ENCODE peak calls at places on chromosomes 16 and 17, in six cellular contexts. C, I, X, H, M and D are unnamed samples. For H3K27me3, the result is how much of the 10 kb centered on the place peaks cover.

GRCh38 chr16:89406277-89406888 is 84.0 kb downstream of the ANKRD11 start:
- DNase-seq in C (no peak), I (no peak), X (no peak), H (no peak), M (no peak), D (peak)

GRCh38 chr16:66891360-66891759 is 11.0 kb downstream of the PDP2 start:
- DNase-seq in C (no peak), I (no peak), X (no peak), H (no peak), M (no peak), D (no peak)

GRCh38 chr17:49887086-49887743 is 39.3 kb upstream of the TAC4 start:
- DNase-seq in C (no peak), I (no peak), X (no peak), H (no peak), M (peak), D (no peak)

GRCh38 chr16:24635900-24636610 is 93.4 kb upstream of the TNRC6A start:
- DNase-seq in C (peak), I (no peak), X (no peak), H (no peak), M (no peak), D (no peak)

GRCh38 chr16:89170346-89171215 is 967 bp upstream of the CDH15 start:
- DNase-seq in C (no peak), I (no peak), X (no peak), H (peak), M (no peak), D (no peak)

GRCh38 chr16:84652565-84652964 is 4.3 kb downstream of the KLHL36 start:
- DNase-seq in C (no peak), I (no peak), X (no peak), H (no peak), M (no peak), D (no peak)

GRCh38 chr16:24700549-24701392 is 28.7 kb upstream of the TNRC6A start:
- DNase-seq in C (peak), I (peak), X (no peak), H (no peak), M (peak), D (no peak)

GRCh38 chr17:50139950-50140885 is 10.3 kb upstream of the SAMD14 start:
- DNase-seq in C (peak), I (peak), X (no peak), H (peak), M (peak), D (peak)

GRCh38 chr16:83227336-83227735 is 580.4 kb upstream of the HSBP1 start:
- DNase-seq in C (no peak), I (no peak), X (no peak), H (no peak), M (no peak), D (no peak)

GRCh38 chr17:69057280-69057679 is 3.4 kb downstream of the ABCA9 start:
- DNase-seq in C (no peak), I (no peak), X (no peak), H (no peak), M (peak), D (no peak)

GRCh38 chr17:50194441-50195195 is 6.8 kb downstream of the COL1A1 start:
- DNase-seq in C (no peak), I (no peak), X (no peak), H (no peak), M (no peak), D (no peak)

DNA sequence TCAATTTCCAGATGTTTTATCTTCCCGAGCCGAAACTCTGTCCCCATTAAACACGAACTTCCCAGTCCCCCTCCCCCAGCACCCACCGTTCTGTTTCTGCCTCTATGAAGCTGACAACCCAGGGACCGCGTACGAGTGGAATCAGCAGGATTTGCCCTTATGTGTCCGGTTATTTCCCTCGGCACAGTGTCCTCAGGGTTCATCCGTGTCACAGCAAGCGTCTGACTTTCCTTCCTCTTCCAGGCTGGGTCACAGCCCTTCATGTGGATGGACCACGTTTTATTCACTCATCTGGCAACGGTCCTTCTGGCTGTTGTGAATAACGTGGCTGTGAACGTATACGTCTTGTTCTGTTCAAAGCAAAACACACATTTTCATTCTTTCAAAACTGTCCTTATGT is 31.3 kb downstream of the METRNL start:
- DNase-seq in C (peak), I (no peak), X (no peak), H (no peak), M (no peak), D (no peak)
- TF ChIP-seq GABPA in C (no peak), I (no peak), X (no peak), H (no peak), M (no peak), D (no peak)

DNA sequence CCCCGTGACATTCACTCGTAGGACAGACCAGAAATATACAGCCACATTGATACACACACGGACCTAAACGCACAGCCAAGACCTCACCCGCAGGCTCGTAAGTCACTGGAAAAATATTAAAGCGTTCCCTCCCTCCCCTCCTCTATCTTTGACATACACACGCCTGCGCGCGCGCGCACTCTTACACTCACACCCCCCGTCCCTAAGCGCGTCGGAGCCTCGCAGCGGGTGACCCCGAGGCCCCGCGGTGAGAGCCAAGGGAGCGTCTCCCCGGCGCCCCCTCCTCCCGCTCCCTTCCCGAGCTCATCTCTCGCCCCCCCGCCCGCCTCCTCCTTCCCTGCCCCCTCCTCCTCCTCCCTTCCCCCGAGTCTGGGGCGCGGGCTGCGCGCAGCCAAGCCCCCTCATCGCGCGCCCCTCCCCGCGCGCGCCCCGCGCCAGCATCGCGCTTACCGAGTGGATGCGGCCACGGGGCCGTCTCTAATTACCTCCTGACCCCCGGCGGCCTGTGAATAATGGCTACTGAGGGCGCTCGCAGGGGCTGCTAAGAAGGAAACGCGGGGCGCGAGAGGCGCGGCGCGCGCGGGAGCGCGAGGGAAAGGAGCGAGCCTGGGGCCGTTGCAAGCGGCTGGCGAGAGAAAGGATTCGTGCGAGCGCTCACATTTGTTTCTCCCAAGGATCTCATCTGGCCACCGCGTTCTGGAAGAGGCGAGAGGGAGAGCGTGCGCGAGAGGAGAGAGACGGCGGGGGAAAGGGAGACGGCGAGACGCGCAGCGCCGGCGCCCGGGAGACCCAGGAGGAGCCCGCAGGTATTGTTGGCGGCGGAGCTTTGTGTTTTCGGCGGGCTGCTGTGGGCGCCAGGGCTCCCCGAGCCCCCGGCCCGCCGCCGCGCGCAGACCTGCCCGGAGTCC is 42.4 kb downstream of the RAI1 start:
- DNase-seq in C (peak), I (no peak), X (no peak), H (peak), M (no peak), D (no peak)
- H3K27me3 ChIP-seq in C (under half), I (under half), X (under half), H (half or more), M (under half), D (under half)

DNA sequence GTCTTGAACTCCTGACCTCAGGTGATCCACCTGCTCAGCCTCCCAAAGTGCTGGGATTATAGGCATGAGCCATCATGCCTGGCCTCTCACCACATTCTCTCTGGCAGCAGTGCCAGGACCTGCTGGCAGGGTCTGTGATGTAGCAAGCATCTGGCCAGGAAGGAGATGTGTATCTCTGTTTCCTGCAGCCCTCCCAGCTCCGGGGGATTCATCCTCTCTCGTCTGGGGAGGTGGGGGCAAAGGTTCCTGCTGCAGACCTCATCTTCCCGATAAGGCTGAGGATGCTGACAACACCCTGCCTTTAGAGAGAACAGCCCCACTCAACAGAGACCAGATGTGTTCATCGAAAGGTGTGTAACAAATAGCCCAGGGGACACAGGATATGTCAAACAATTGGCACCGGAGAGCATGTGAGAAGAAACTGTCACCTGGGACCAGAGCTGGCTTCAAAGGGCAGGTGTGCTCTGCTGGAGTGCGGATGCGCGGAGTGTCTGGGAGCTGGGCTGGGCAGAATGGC is 54.8 kb upstream of the SEC14L1 start:
- DNase-seq in C (peak), I (no peak), X (no peak), H (peak), M (no peak), D (no peak)
- TF ChIP-seq GABPA in C (no peak), I (no peak), X (no peak), H (no peak), M (no peak), D (no peak)

GRCh38 chr17:40453881-40454630 is 10.8 kb downstream of the IGFBP4 start:
- DNase-seq in C (no peak), I (no peak), X (no peak), H (no peak), M (no peak), D (no peak)

GRCh38 chr17:40450175-40450574 is 6.9 kb downstream of the IGFBP4 start:
- DNase-seq in C (no peak), I (peak), X (no peak), H (peak), M (peak), D (no peak)

GRCh38 chr17:40452074-40452787 is 9.0 kb downstream of the IGFBP4 start:
- DNase-seq in C (no peak), I (no peak), X (no peak), H (no peak), M (no peak), D (no peak)

GRCh38 chr17:40451420-40451819 is 8.2 kb downstream of the IGFBP4 start:
- DNase-seq in C (peak), I (no peak), X (no peak), H (no peak), M (no peak), D (no peak)

GRCh38 chr17:40452921-40453378 is 9.7 kb downstream of the IGFBP4 start:
- DNase-seq in C (no peak), I (no peak), X (no peak), H (no peak), M (no peak), D (no peak)
- H3K27me3 ChIP-seq in C (under half), I (under half), X (under half), H (under half), M (under half), D (under half)

DNA sequence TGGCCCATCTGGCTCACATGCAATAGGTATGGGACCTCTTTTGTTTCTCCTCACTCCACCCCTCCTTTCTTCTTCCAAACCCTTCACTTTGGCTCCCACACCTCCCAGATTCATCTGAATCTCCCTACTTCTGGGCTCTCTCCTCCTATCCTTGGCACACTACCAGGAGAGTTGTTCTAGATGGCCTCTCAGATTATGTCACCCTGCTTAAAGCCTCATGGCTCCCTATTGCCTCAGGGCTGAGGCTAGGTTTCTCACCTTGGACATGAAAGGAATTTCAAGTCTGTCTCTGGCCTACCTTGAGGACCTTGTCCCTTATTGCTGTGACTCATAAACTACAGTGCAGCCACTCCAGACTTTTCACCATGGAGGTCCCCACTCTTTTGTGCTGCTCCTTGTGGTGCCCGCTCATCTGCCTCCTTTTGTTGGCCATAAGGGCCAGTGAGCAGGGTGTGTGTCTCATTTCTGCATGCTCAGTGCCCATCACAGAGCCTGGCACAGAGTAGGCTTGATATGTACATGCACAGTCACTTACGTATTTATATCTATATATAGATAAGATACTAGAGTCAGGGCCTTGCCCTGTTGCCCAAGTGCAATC is 1.0 kb upstream of the MFAP4 start:
- DNase-seq in C (no peak), I (no peak), X (no peak), H (no peak), M (no peak), D (no peak)
- TF ChIP-seq GABPA in C (no peak), I (no peak), X (no peak), H (no peak), M (no peak), D (no peak)

DNA sequence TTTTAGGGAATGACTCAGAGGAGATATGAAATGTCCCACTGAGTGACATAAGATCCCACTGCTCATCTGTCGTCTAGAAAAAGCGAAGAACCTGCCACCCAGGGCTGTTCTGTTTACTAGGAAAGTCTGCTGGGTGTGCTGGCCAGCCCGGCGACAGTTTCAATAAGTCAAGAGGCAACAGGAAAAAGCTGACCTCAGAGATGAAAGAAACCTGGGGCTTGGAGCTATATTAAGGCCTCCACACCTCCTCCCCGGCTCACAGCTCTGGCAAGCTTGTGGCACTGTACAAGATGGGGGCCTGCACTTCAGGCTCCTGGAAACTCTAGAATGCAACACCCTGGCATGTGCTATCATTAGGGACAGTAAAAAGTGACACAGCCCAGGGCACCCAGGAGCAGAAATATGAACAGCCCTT is 10.6 kb downstream of the ZFHX3 start:
- DNase-seq in C (peak), I (peak), X (no peak), H (no peak), M (no peak), D (no peak)
- H3K27me3 ChIP-seq in C (under half), I (under half), X (under half), H (half or more), M (under half), D (under half)